ENCODE peak calls at places on chromosomes 6 and 20, in seven cellular contexts. W is stomach; Y is neural progenitor cell; V is lung; E is BJ; K is GM12878; X is effector memory CD4-positive, alpha-beta T cell. T is an unnamed sample.

GRCh38 chr6:6851059-6851658 is 256.6 kb upstream of the RREB1 start:
- DNase-seq in W (peak), Y (no peak), V (peak), E (peak), K (no peak), X (no peak), T (peak)

GRCh38 chr6:166494757-166495486 is 91.6 kb downstream of the RAMACL start:
- DNase-seq in W (no peak), Y (no peak), V (no peak), E (no peak), K (no peak), X (no peak), T (no peak)

GRCh38 chr20:41314386-41314785 is 3.1 kb downstream of the ZHX3 start:
- DNase-seq in W (no peak), Y (no peak), V (no peak), E (no peak), K (no peak), X (no peak), T (no peak)

GRCh38 chr6:35152067-35152707 is 11.0 kb upstream of the TCP11 start:
- DNase-seq in W (no peak), Y (no peak), V (no peak), E (no peak), K (no peak), X (no peak), T (no peak)

GRCh38 chr20:53202781-53203180 is 230.6 kb downstream of the TSHZ2 start:
- DNase-seq in W (no peak), Y (no peak), V (no peak), E (no peak), K (no peak), X (no peak), T (no peak)

GRCh38 chr20:52379723-52380336 is 188.3 kb upstream of the ZFP64 start:
- DNase-seq in W (peak), Y (peak), V (no peak), E (no peak), K (no peak), X (no peak), T (no peak)

GRCh38 chr6:11393713-11394627 is 143.6 kb upstream of the TMEM170B start:
- DNase-seq in W (no peak), Y (peak), V (no peak), E (no peak), K (no peak), X (no peak), T (no peak)

GRCh38 chr20:1341561-1342265 is 12.8 kb upstream of the SDCBP2 start:
- DNase-seq in W (no peak), Y (no peak), V (peak), E (no peak), K (no peak), X (no peak), T (no peak)

GRCh38 chr6:167799033-167799933 is 27.4 kb upstream of the AFDN start:
- DNase-seq in W (no peak), Y (no peak), V (peak), E (no peak), K (no peak), X (no peak), T (no peak)

GRCh38 chr6:42211726-42212125 is 5.9 kb downstream of the MRPS10 start:
- DNase-seq in W (no peak), Y (no peak), V (no peak), E (no peak), K (no peak), X (no peak), T (no peak)

GRCh38 chr6:43951063-43951755 is 176.0 kb downstream of the MRPL14 start:
- DNase-seq in W (peak), Y (peak), V (peak), E (no peak), K (no peak), X (no peak), T (no peak)

GRCh38 chr20:37999526-38000263 is 33.6 kb downstream of the TTI1 start:
- DNase-seq in W (no peak), Y (no peak), V (no peak), E (no peak), K (no peak), X (no peak), T (no peak)

GRCh38 chr20:64131406-64131805 is 24.0 kb upstream of the NPBWR2 start:
- DNase-seq in W (no peak), Y (no peak), V (no peak), E (no peak), K (no peak), X (no peak), T (no peak)

GRCh38 chr20:20864346-20865096 is 152.1 kb upstream of the RALGAPA2 start:
- DNase-seq in W (no peak), Y (peak), V (no peak), E (no peak), K (no peak), X (no peak), T (no peak)

GRCh38 chr20:44769481-44769863 is 23.8 kb downstream of the KCNK15 start:
- DNase-seq in W (no peak), Y (no peak), V (no peak), E (no peak), K (no peak), X (no peak), T (no peak)

GRCh38 chr20:3781153-3781910 is at the start of gene SPEF1:
- DNase-seq in W (peak), Y (peak), V (peak), E (peak), K (peak), X (peak), T (peak)

GRCh38 chr6:111844921-111845320 is 28.3 kb downstream of the FYN start:
- DNase-seq in W (no peak), Y (peak), V (no peak), E (no peak), K (no peak), X (no peak), T (no peak)

GRCh38 chr6:26243132-26243531 is 121.9 kb upstream of the BTN3A2 start:
- DNase-seq in W (no peak), Y (no peak), V (no peak), E (no peak), K (no peak), X (no peak), T (no peak)

GRCh38 chr20:49270736-49271135 is 7.1 kb downstream of the ZNFX1 start:
- DNase-seq in W (no peak), Y (no peak), V (no peak), E (no peak), K (no peak), X (no peak), T (no peak)

GRCh38 chr20:31711416-31712111 is 11.1 kb downstream of the BCL2L1 start:
- DNase-seq in W (no peak), Y (no peak), V (no peak), E (no peak), K (no peak), X (no peak), T (no peak)

GRCh38 chr6:20718705-20719653 is 184.7 kb downstream of the CDKAL1 start:
- DNase-seq in W (no peak), Y (no peak), V (no peak), E (no peak), K (no peak), X (no peak), T (no peak)

GRCh38 chr6:127971945-127972391 is 71.1 kb upstream of the THEMIS start:
- DNase-seq in W (no peak), Y (no peak), V (no peak), E (peak), K (no peak), X (peak), T (peak)

GRCh38 chr6:144033816-144034540 is 25.9 kb upstream of the PLAGL1 start:
- DNase-seq in W (no peak), Y (peak), V (no peak), E (peak), K (no peak), X (no peak), T (peak)

GRCh38 chr6:31900917-31901414 is 920 bp downstream of the ZBTB12 start:
- DNase-seq in W (no peak), Y (peak), V (no peak), E (no peak), K (no peak), X (no peak), T (no peak)

GRCh38 chr6:39084506-39084905 is 30.5 kb downstream of the SAYSD1 start:
- DNase-seq in W (no peak), Y (no peak), V (no peak), E (no peak), K (no peak), X (no peak), T (no peak)

GRCh38 chr20:19867940-19868371 is 109.9 kb downstream of the RIN2 start:
- DNase-seq in W (no peak), Y (no peak), V (no peak), E (peak), K (no peak), X (no peak), T (no peak)

GRCh38 chr20:62367136-62367482 is at the start of gene LAMA5:
- DNase-seq in W (peak), Y (peak), V (no peak), E (no peak), K (no peak), X (no peak), T (no peak)

GRCh38 chr20:19817017-19817416 is 59.0 kb downstream of the RIN2 start:
- DNase-seq in W (no peak), Y (no peak), V (no peak), E (peak), K (no peak), X (no peak), T (no peak)

GRCh38 chr6:137978252-137978896 is 111.3 kb downstream of the TNFAIP3 start:
- DNase-seq in W (no peak), Y (no peak), V (no peak), E (no peak), K (peak), X (no peak), T (no peak)

GRCh38 chr20:31718952-31719643 is 3.6 kb downstream of the BCL2L1 start:
- DNase-seq in W (peak), Y (no peak), V (peak), E (no peak), K (no peak), X (no peak), T (no peak)

DNA sequence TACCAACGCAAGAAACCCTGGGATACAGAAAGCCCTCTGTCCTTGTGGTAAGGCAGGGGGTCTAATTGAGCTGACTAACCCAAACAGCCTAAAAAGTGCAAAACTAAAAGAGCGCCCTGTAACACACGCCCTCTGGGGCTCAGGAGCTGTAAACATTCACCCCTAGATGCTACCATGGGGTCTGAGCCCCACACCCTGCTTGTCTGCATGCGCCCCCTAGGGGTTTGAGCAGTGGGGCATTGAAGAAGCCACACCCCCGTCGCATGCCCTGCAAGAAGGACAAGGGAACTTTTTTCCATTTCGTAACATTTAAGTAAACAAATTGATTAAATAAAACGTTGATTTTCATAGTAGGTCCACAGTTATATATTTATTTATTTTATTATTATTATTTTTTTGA is 616.9 kb upstream of the MAN1A1 start:
- DNase-seq in W (no peak), Y (peak), V (no peak), E (no peak), K (no peak), X (no peak), T (no peak)
- H3K4me3 ChIP-seq in W (no peak), Y (no peak), V (no peak), E (no peak), K (no peak), X (no peak), T (no peak)

GRCh38 chr6:73302339-73302738 is 39.3 kb upstream of the KHDC1 start:
- DNase-seq in W (no peak), Y (no peak), V (no peak), E (no peak), K (no peak), X (no peak), T (no peak)

DNA sequence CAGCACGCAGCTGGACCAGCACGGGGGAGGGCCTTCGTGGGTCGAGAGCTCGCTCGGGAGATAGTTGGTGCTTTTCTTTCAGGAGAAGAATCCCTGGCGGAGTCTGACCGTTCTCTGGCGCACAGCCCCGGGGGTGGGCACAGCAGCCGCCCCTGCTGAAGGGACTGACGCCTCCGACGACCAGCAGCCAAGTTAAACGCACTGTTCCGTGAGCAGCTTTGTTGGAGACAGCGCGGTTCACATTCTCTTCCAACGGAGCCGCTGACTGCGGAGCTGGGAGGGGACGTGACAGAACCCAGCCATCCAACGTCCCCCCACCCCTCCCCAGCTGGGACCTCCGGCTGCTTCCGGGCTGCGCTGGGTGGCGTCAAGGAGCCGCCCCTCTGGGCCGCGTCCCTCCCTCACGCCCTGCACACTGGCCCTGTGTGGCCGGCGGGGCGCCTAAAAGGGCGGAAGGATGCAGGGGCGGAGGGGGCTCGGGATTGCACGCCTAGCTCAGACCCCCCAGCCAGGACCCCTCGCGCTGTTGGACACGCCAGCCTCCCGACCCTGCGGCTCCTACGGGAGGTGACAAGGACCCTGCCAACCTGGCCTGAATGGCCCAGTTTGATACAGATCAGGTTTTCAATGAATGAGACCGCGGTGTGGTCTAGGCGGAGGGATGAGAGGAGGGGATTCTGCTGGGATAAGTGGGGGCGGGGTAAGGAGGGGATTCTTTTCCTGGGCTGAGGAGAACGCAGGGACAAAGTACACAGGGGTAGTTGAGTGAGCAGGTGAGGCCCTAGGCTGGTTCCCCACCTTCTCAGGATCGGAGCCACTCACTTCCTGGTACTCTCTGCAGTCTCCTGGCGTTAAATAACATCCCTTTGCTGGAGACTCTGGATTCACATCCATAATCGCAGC is 36.4 kb upstream of the KHDC1 start:
- DNase-seq in W (no peak), Y (no peak), V (no peak), E (no peak), K (no peak), X (no peak), T (no peak)
- H3K4me3 ChIP-seq in W (peak), Y (no peak), V (peak), E (peak), K (no peak), X (no peak), T (peak)

DNA sequence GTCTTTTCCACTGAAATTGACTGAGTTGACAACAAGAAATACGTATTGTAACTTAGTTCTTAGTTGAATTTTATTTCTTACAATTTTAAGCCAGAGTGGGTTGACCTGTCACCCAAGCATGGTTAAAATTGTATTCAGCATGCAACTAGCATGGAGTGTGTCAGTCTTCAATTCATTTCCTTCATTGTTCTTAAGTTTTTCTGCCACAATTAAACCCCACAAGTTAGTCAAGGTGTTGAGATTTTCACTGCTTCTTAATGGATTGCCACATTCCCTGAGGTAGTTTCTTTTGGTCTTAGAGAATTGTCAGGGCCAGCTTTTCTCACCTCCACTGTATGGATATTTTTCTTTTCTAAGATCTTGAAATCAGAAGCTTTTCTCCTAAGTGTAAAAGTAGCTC is 2.1 kb downstream of the PTPN1 start:
- DNase-seq in W (no peak), Y (no peak), V (no peak), E (no peak), K (no peak), X (no peak), T (no peak)
- H3K4me3 ChIP-seq in W (no peak), Y (peak), V (peak), E (no peak), K (peak), X (peak), T (peak)

GRCh38 chr6:108175176-108175591 is 9.4 kb downstream of the NR2E1 start:
- DNase-seq in W (no peak), Y (no peak), V (no peak), E (no peak), K (no peak), X (no peak), T (no peak)
- H3K4me3 ChIP-seq in W (peak), Y (no peak), V (no peak), E (no peak), K (no peak), X (no peak), T (no peak)

DNA sequence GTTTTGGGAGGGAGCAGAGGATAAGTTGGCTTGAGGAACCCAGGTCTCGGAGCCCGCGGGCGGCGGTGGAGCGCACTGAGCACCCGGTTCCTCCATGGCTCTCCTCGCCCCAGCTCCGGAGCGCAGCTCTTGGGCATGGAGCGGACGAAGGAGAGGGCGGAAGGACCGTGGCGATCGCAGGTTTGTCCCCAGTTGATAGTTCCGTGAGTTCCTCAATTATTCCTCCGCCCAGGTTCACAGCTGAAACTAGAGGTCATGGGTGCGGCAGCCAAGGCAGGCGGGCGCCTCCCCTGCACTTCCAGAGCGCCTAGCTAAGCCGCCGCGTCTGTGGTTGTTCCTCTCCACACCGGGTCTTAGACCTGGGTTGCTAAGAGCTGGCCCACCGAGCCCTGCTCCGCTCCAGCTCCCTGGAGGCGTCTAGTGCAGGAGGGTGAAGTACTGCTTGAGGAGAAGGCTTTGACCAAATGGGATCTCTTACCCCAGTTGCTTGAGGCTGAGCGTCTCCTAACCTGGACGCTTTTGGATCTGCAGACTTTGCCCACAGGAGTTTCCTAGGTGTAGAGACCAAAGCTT is at the start of gene HTR1B:
- DNase-seq in W (peak), Y (peak), V (no peak), E (no peak), K (no peak), X (no peak), T (no peak)
- H3K4me3 ChIP-seq in W (peak), Y (peak), V (peak), E (peak), K (no peak), X (no peak), T (peak)

GRCh38 chr20:36063916-36064660 is 90.5 kb upstream of the EPB41L1 start:
- DNase-seq in W (no peak), Y (no peak), V (no peak), E (no peak), K (no peak), X (no peak), T (no peak)

GRCh38 chr20:36065427-36065998 is 89.0 kb upstream of the EPB41L1 start:
- DNase-seq in W (no peak), Y (no peak), V (no peak), E (no peak), K (no peak), X (no peak), T (no peak)

GRCh38 chr20:36062799-36063198 is 91.7 kb upstream of the EPB41L1 start:
- DNase-seq in W (no peak), Y (no peak), V (no peak), E (peak), K (no peak), X (no peak), T (no peak)

GRCh38 chr20:36066777-36067176 is 87.8 kb upstream of the EPB41L1 start:
- DNase-seq in W (peak), Y (no peak), V (no peak), E (no peak), K (no peak), X (no peak), T (no peak)

DNA sequence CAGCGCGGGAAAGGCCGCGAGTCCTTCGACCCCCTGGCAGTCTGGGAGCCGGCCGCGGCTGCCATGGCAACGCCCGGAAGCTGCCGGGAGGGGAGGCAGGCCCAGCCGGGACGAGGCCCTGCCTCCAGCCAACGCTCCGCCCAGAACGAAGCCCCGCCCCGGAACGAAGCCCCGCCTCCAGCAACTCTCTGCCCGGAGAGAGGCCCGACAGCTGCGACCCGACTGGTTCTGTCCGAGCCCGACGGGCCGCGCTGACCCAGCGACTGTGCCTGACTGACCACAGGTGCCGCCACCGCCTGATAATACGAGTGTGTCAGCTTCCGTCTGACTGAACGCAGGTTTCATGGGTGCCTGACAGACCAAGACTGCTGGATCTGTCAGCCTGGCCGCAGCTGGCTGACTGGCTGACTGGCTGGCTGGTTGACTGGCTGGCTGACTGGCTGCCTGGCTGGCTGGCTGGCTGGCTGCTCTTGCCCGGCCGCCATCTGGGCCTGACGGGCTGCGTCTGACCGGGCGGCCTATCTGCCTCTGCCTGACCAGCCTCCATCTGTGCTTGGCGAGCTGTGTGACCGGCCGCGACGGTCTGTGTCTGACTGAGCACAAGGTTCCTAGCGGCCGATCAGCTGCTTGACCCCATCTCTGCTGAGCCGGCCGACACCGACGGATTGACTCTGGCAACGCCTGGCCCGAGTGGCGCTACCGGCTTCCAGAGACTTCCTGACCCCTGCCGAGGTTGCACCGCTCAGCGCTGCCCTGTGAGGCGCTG is 89.7 kb upstream of the EPB41L1 start:
- DNase-seq in W (peak), Y (peak), V (peak), E (peak), K (peak), X (peak), T (peak)
- H3K4me3 ChIP-seq in W (peak), Y (peak), V (peak), E (peak), K (peak), X (peak), T (peak)